ENCODE peak calls at places on chromosomes 2 and 18, in four cellular contexts. A, G, X and O are unnamed samples.

GRCh38 chr2:42877532-42877931 is 85.1 kb upstream of the HAAO start:
- DNase-seq in A (no peak), G (no peak), X (no peak), O (no peak)

GRCh38 chr2:46117379-46117778 is 179.8 kb upstream of the EPAS1 start:
- DNase-seq in A (no peak), G (no peak), X (no peak), O (no peak)

GRCh38 chr2:122804494-122804893 is 1049.0 kb downstream of the TSN start:
- DNase-seq in A (no peak), G (no peak), X (no peak), O (no peak)

GRCh38 chr2:141994066-141994465 is 136.8 kb downstream of the LRP1B start:
- DNase-seq in A (no peak), G (no peak), X (no peak), O (no peak)

GRCh38 chr18:76456018-76456750 is 38.9 kb downstream of the ZNF516 start:
- DNase-seq in A (no peak), G (no peak), X (peak; percentile 71), O (no peak)

GRCh38 chr18:74540689-74541421 is 6.6 kb downstream of the CNDP1 start:
- DNase-seq in A (no peak), G (no peak), X (no peak), O (no peak)

GRCh38 chr18:70197844-70198243 is 7.6 kb downstream of the RTTN start:
- DNase-seq in A (no peak), G (no peak), X (no peak), O (no peak)

GRCh38 chr2:189363559-189363958 is 77.7 kb upstream of the WDR75 start:
- DNase-seq in A (no peak), G (no peak), X (no peak), O (no peak)

GRCh38 chr18:30234755-30235154 is 807.8 kb downstream of the DSC3 start:
- DNase-seq in A (no peak), G (no peak), X (no peak), O (no peak)

GRCh38 chr2:191292869-191293268 is 47.7 kb downstream of the MYO1B start:
- DNase-seq in A (no peak), G (no peak), X (no peak), O (no peak)

GRCh38 chr2:224671731-224672130 is 44.4 kb downstream of the CCDC195 start:
- DNase-seq in A (no peak), G (no peak), X (no peak), O (no peak)

GRCh38 chr18:11324510-11324909 is 175.1 kb upstream of the PIEZO2 start:
- DNase-seq in A (no peak), G (no peak), X (no peak), O (no peak)

GRCh38 chr2:85133751-85134254 is 611 bp downstream of the TCF7L1 start:
- DNase-seq in A (no peak), G (peak; percentile 29), X (no peak), O (peak; percentile 56)

GRCh38 chr2:61456070-61456745 is 14.7 kb downstream of the USP34 start:
- DNase-seq in A (no peak), G (no peak), X (no peak), O (no peak)

GRCh38 chr2:207073791-207074678 is 91.7 kb downstream of the KLF7 start:
- DNase-seq in A (no peak), G (no peak), X (no peak), O (no peak)

GRCh38 chr2:120761911-120762310 is 26.2 kb downstream of the GLI2 start:
- DNase-seq in A (no peak), G (no peak), X (no peak), O (no peak)

GRCh38 chr18:55489034-55489741 is 98.8 kb downstream of the TCF4 start:
- DNase-seq in A (no peak), G (no peak), X (no peak), O (no peak)

GRCh38 chr2:235264512-235264911 is 229.3 kb upstream of the AGAP1 start:
- DNase-seq in A (no peak), G (no peak), X (no peak), O (no peak)

GRCh38 chr2:144515694-144516416 is 4.1 kb downstream of the ZEB2 start:
- DNase-seq in A (no peak), G (no peak), X (peak; percentile 66), O (no peak)

GRCh38 chr2:183564726-183565125 is 440.5 kb downstream of the NUP35 start:
- DNase-seq in A (no peak), G (no peak), X (no peak), O (no peak)

GRCh38 chr2:42001696-42002331 is 46.0 kb upstream of the PKDCC start:
- DNase-seq in A (no peak), G (no peak), X (no peak), O (no peak)

GRCh38 chr18:34867520-34867919 is 157.4 kb downstream of the DTNA start:
- DNase-seq in A (no peak), G (no peak), X (peak; percentile 61), O (no peak)

GRCh38 chr18:7023581-7023980 is 94.0 kb downstream of the LAMA1 start:
- DNase-seq in A (no peak), G (no peak), X (no peak), O (no peak)

GRCh38 chr2:217294818-217295217 is 435.0 kb upstream of the TNP1 start:
- DNase-seq in A (no peak), G (no peak), X (no peak), O (no peak)